ENCODE peak calls at places on chromosomes 13 and 19, in five cellular contexts. One of them, this sample, is unnamed.

GRCh38 chr13:27131202-27131623 is 40.4 kb downstream of the USP12 start:
- DNase-seq in H1: no peak
- DNase-seq in K562: peak; percentile 57
- DNase-seq in HepG2: no peak
- DNase-seq in GM12878: peak; percentile 99
- DNase-seq in this sample: peak; percentile 45

GRCh38 chr13:79281335-79281734 is 124.7 kb downstream of the RBM26 start:
- DNase-seq in H1: peak; percentile 53
- DNase-seq in K562: no peak
- DNase-seq in HepG2: no peak
- DNase-seq in GM12878: no peak
- DNase-seq in this sample: peak; percentile 95

GRCh38 chr19:3284759-3285646 is 60.5 kb downstream of the CELF5 start:
- DNase-seq in H1: peak; percentile 100
- DNase-seq in K562: peak; percentile 99
- DNase-seq in HepG2: peak; percentile 87
- DNase-seq in GM12878: no peak
- DNase-seq in this sample: peak; percentile 99

GRCh38 chr19:19110410-19111137 is 27.7 kb downstream of the TMEM161A start:
- DNase-seq in H1: no peak
- DNase-seq in K562: no peak
- DNase-seq in HepG2: no peak
- DNase-seq in GM12878: no peak
- DNase-seq in this sample: peak; percentile 87

GRCh38 chr19:49057636-49058234 is at the start of gene CGB7:
- DNase-seq in H1: peak; percentile 92
- DNase-seq in K562: peak; percentile 53
- DNase-seq in HepG2: peak; percentile 17
- DNase-seq in GM12878: no peak
- DNase-seq in this sample: peak; percentile 91

GRCh38 chr13:35471466-35472307 is 4.8 kb downstream of the MAB21L1 start:
- DNase-seq in H1: no peak
- DNase-seq in K562: no peak
- DNase-seq in HepG2: no peak
- DNase-seq in GM12878: no peak
- DNase-seq in this sample: peak; percentile 33

GRCh38 chr13:112260108-112261055 is 115.8 kb upstream of the SPACA7 start:
- DNase-seq in H1: no peak
- DNase-seq in K562: no peak
- DNase-seq in HepG2: no peak
- DNase-seq in GM12878: no peak
- DNase-seq in this sample: no peak

GRCh38 chr13:46350003-46350402 is 37.0 kb downstream of the RUBCNL start:
- DNase-seq in H1: no peak
- DNase-seq in K562: no peak
- DNase-seq in HepG2: no peak
- DNase-seq in GM12878: no peak
- DNase-seq in this sample: no peak

GRCh38 chr19:35960432-35960972 is 24.3 kb downstream of the LRFN3 start:
- DNase-seq in H1: no peak
- DNase-seq in K562: no peak
- DNase-seq in HepG2: no peak
- DNase-seq in GM12878: no peak
- DNase-seq in this sample: no peak

GRCh38 chr19:35317464-35318043 is 11.4 kb upstream of the CD22 start:
- DNase-seq in H1: no peak
- DNase-seq in K562: peak; percentile 57
- DNase-seq in HepG2: peak; percentile 39
- DNase-seq in GM12878: no peak
- DNase-seq in this sample: no peak

GRCh38 chr13:90757127-90757680 is 590.3 kb upstream of the MIR17HG start:
- DNase-seq in H1: no peak
- DNase-seq in K562: no peak
- DNase-seq in HepG2: no peak
- DNase-seq in GM12878: no peak
- DNase-seq in this sample: no peak

GRCh38 chr19:31512403-31512970 is 163.3 kb upstream of the TSHZ3 start:
- DNase-seq in H1: peak; percentile 22
- DNase-seq in K562: no peak
- DNase-seq in HepG2: no peak
- DNase-seq in GM12878: no peak
- DNase-seq in this sample: no peak

GRCh38 chr13:55440465-55441085 is 1700.1 kb upstream of the PRR20A start:
- DNase-seq in H1: no peak
- DNase-seq in K562: no peak
- DNase-seq in HepG2: no peak
- DNase-seq in GM12878: no peak
- DNase-seq in this sample: peak; percentile 39

GRCh38 chr19:15072930-15073647 is 8.9 kb upstream of the OR1I1 start:
- DNase-seq in H1: peak; percentile 45
- DNase-seq in K562: peak; percentile 18
- DNase-seq in HepG2: peak; percentile 39
- DNase-seq in GM12878: no peak
- DNase-seq in this sample: peak; percentile 59

DNA sequence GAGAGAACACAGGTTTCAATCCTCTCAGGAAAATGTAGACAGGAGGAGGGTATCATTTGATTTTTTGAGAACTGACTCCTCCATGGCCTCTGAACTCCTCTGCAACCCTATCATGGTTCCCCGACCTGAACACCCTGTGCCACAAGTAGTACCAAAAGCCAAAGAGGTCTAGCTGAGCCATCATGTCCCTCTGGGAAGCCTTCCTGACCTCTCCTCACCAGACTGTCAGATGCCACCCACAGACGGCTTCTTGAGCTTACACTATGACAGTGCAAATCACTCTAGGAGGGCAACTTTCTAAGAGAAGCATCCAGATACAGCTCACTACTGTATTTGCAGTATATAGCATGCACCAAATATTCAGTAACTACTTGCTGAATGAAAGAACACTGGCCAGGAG is 3.7 kb downstream of the HNRNPL start:
- DNase-seq in H1: no peak
- DNase-seq in K562: no peak
- DNase-seq in HepG2: no peak
- DNase-seq in GM12878: no peak
- DNase-seq in this sample: no peak
- H3K4me1 ChIP-seq in H1: peaks cover 2% of the 10 kb centered on the region
- H3K4me1 ChIP-seq in K562: peaks cover 9% of the 10 kb centered on the region
- H3K4me1 ChIP-seq in HepG2: peaks cover 84% of the 10 kb centered on the region
- H3K4me1 ChIP-seq in GM12878: peaks cover 26% of the 10 kb centered on the region
- H3K4me1 ChIP-seq in this sample: peaks cover 7% of the 10 kb centered on the region

DNA sequence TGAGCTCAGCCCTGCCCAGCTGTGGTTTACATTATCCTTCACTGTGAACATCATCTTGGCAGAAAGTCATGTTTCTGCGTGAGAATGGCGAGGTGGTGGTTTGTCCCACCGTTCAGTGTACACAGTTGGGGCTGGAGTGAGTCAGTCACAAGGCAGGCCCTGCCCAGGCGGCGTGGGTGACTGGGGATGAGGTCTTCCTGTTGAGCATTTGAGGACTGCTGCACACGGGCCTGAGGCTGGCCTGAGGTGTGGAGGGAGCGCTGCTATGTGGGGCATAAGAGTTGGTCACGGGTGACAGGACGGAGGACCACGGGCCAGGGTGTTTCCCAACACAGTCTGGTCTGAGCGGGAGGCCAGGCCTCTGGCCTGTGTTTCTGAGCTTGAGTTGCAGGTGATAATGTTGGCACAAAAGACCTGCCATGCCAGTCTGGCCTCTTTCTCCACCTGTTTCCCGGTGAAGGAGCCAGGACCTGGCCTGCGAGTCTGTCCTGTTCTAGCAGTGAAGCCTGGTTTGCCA is 13.4 kb upstream of the C19orf33 start:
- DNase-seq in H1: no peak
- DNase-seq in K562: no peak
- DNase-seq in HepG2: no peak
- DNase-seq in GM12878: no peak
- DNase-seq in this sample: no peak
- TF ChIP-seq CREB1 in H1: no peak
- TF ChIP-seq CREB1 in K562: no peak
- TF ChIP-seq CREB1 in HepG2: no peak
- TF ChIP-seq CREB1 in GM12878: no peak
- TF ChIP-seq CREB1 in this sample: no peak

GRCh38 chr19:33209844-33210230 is 15.7 kb downstream of the LRP3 start:
- DNase-seq in H1: no peak
- DNase-seq in K562: no peak
- DNase-seq in HepG2: no peak
- DNase-seq in GM12878: no peak
- DNase-seq in this sample: no peak
- H3K4me1 ChIP-seq in H1: no peaks in the 10 kb centered on the region
- H3K4me1 ChIP-seq in K562: no peaks in the 10 kb centered on the region
- H3K4me1 ChIP-seq in HepG2: peaks cover 19% of the 10 kb centered on the region
- H3K4me1 ChIP-seq in GM12878: no peaks in the 10 kb centered on the region
- H3K4me1 ChIP-seq in this sample: no peaks in the 10 kb centered on the region

DNA sequence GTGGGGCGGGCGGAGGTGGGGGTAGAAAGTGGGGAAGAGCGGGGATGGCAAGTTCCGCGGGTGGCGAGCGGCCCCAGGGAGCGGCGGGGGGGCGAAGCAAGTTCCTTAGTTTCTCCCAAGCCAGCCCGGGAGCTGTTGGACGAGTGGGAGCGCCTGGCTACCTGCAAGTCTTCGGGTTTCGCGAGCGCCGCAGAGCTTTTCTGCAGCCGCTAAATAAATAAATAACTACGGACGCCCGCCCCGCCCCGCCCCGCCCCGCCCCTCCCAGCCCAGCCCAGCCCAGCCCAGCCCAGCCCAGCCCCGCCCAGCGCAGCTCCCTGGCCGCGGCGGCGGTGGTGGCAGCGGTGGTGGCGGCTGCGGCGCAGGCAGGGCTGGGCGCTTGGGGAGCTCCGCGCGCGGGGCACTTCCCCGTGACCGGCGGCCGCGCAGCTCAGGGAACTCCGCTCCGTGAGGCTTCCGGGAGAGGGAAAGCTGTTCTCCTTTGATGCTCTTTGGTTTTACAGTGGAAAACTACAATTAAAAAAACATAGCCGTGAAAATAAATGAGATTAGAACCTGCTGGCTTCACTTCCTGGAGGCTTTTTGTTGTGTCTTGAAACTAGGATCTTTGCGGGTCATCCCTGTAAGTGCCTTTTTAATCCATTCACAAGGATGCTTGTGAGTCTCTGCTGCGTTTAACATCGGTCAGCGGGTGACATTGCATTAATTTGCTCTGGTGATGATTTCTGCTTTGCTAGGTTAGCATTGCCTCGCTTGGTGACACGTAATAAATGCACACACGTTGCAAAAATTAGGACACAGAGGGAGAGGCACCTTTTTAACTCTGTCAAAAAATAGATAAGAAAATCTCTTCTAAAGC is at the start of gene UBE2L5:
- DNase-seq in H1: peak; percentile 78
- DNase-seq in K562: peak; percentile 74
- DNase-seq in HepG2: peak; percentile 23
- DNase-seq in GM12878: no peak
- DNase-seq in this sample: peak; percentile 74
- TF ChIP-seq CREB1 in H1: no peak
- TF ChIP-seq CREB1 in K562: no peak
- TF ChIP-seq CREB1 in HepG2: no peak
- TF ChIP-seq CREB1 in GM12878: no peak
- TF ChIP-seq CREB1 in this sample: no peak

GRCh38 chr19:55383279-55383788 is 758 bp downstream of the TMEM238 start:
- DNase-seq in H1: no peak
- DNase-seq in K562: no peak
- DNase-seq in HepG2: no peak
- DNase-seq in GM12878: no peak
- DNase-seq in this sample: peak; percentile 62

GRCh38 chr19:55385749-55386514 is at the start of gene RPL28:
- DNase-seq in H1: peak; percentile 99
- DNase-seq in K562: peak; percentile 99
- DNase-seq in HepG2: peak; percentile 96
- DNase-seq in GM12878: peak; percentile 93
- DNase-seq in this sample: peak; percentile 99

GRCh38 chr19:55383789-55384575 is at the start of gene TMEM238:
- DNase-seq in H1: peak; percentile 72
- DNase-seq in K562: peak; percentile 74
- DNase-seq in HepG2: no peak
- DNase-seq in GM12878: no peak
- DNase-seq in this sample: peak; percentile 90

GRCh38 chr19:55385236-55385748 is 440 bp upstream of the RPL28 start:
- DNase-seq in H1: peak; percentile 98
- DNase-seq in K562: peak; percentile 96
- DNase-seq in HepG2: peak; percentile 92
- DNase-seq in GM12878: peak; percentile 88
- DNase-seq in this sample: peak; percentile 99

GRCh38 chr19:55384576-55385235 is 614 bp upstream of the TMEM238 start:
- DNase-seq in H1: peak; percentile 73
- DNase-seq in K562: peak; percentile 72
- DNase-seq in HepG2: no peak
- DNase-seq in GM12878: no peak
- DNase-seq in this sample: peak; percentile 40
- H3K4me1 ChIP-seq in H1: no peaks in the 10 kb centered on the region
- H3K4me1 ChIP-seq in K562: peaks cover 43% of the 10 kb centered on the region
- H3K4me1 ChIP-seq in HepG2: peaks cover 47% of the 10 kb centered on the region
- H3K4me1 ChIP-seq in GM12878: peaks cover 28% of the 10 kb centered on the region
- H3K4me1 ChIP-seq in this sample: peaks cover 42% of the 10 kb centered on the region

GRCh38 chr19:39400997-39401548 is 5.6 kb upstream of the ZFP36 start:
- DNase-seq in H1: no peak
- DNase-seq in K562: peak; percentile 28
- DNase-seq in HepG2: no peak
- DNase-seq in GM12878: no peak
- DNase-seq in this sample: no peak
- TF ChIP-seq CREB1 in H1: no peak
- TF ChIP-seq CREB1 in K562: no peak
- TF ChIP-seq CREB1 in HepG2: no peak
- TF ChIP-seq CREB1 in GM12878: no peak
- TF ChIP-seq CREB1 in this sample: no peak

GRCh38 chr19:1131718-1132552 is 28.1 kb downstream of the GPX4 start:
- DNase-seq in H1: no peak
- DNase-seq in K562: peak; percentile 79
- DNase-seq in HepG2: no peak
- DNase-seq in GM12878: peak; percentile 21
- DNase-seq in this sample: peak; percentile 89
- H3K4me1 ChIP-seq in H1: no peaks in the 10 kb centered on the region
- H3K4me1 ChIP-seq in K562: peaks cover 5% of the 10 kb centered on the region
- H3K4me1 ChIP-seq in HepG2: peaks cover 16% of the 10 kb centered on the region
- H3K4me1 ChIP-seq in GM12878: peaks cover 34% of the 10 kb centered on the region
- H3K4me1 ChIP-seq in this sample: peaks cover 3% of the 10 kb centered on the region

DNA sequence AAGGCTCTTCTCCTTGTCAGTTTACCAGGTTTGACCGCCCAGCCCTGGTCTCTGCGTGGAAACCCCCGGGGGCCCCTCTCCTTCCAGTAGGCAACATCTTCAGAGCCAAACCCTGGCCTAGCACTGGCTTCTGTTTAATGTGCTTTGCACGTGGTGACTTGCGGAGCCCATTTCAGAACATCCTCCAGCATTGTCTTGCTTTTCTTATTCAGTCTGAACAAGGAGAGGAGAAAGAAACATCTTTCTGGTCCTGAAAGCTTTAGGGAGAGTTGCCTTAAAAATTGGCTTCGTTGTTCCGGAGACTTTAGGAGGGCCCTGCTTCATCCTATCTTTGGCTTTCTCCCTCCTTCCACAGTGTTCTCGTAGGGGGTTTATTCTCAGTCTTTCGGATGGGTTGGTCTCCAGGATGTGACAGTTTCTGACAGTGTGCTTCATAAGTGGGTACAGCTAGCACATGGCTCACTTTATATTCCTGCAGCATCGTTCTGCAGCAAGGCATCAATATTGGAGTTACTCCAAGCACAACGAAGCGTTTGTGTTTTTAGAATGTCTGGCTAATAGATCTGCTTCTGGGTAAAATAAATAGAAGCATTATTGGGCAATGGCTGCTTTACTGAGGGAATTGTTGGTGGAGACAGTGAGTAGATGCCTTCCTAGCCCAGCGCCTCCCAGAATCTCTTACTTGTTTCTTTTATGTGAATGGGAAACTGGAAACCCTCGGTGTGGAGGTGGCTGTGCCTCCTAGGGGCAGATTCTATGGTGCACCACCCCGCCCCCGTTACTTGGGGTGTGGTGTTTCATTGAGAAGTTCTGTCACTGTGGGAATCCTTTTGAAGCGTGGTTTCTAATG is 1.8 kb downstream of the FARP1 start:
- DNase-seq in H1: no peak
- DNase-seq in K562: no peak
- DNase-seq in HepG2: peak; percentile 86
- DNase-seq in GM12878: no peak
- DNase-seq in this sample: peak; percentile 78
- TF ChIP-seq CREB1 in H1: no peak
- TF ChIP-seq CREB1 in K562: no peak
- TF ChIP-seq CREB1 in HepG2: no peak
- TF ChIP-seq CREB1 in GM12878: no peak
- TF ChIP-seq CREB1 in this sample: no peak

This sample was measured in GM23338.